ENCODE peak calls at places on chromosomes 1 and 21, in seven cellular contexts. W is naive thymus-derived CD8-positive, alpha-beta T cell; T is fibroblast of gingiva; F is astrocyte of the cerebellum; U is non-pigmented ciliary epithelial cell; S is stimulated activated CD4-positive, alpha-beta T cell treated with anti-CD3 and anti-CD28 coated beads, Interleukin-2, amount 100 ng/mL, for 24 hours; E is endothelial cell. N is an unnamed sample.

GRCh38 chr1:21607549-21608529 is 61.3 kb downstream of the RAP1GAP start:
- DNase-seq in U (peak), F (no peak), T (peak), S (peak), W (no peak), E (peak), N (peak)

GRCh38 chr1:53188099-53188498 is 8.5 kb upstream of the CPT2 start:
- DNase-seq in T (no peak), E (no peak), U (no peak), F (no peak), W (no peak), S (no peak), N (peak)

GRCh38 chr1:83791821-83792437 is 207.0 kb downstream of the TTLL7 start:
- DNase-seq in W (no peak), U (peak), F (no peak), S (no peak), T (peak), E (no peak), N (peak)

GRCh38 chr1:62426238-62426637 is 10.6 kb upstream of the USP1 start:
- DNase-seq in S (no peak), T (no peak), U (no peak), W (no peak), F (no peak), E (no peak), N (no peak)

GRCh38 chr1:89990976-89991831 is 3.7 kb upstream of the ZNF326 start:
- DNase-seq in E (no peak), F (no peak), S (no peak), U (no peak), T (no peak), W (no peak), N (no peak)

GRCh38 chr1:53641481-53642214 is 97.3 kb downstream of the GLIS1 start:
- DNase-seq in W (no peak), T (no peak), U (no peak), E (no peak), F (no peak), S (no peak), N (no peak)

GRCh38 chr1:38735651-38736161 is 123.9 kb downstream of the RRAGC start:
- DNase-seq in U (peak), W (no peak), S (no peak), F (peak), T (no peak), E (no peak), N (no peak)

GRCh38 chr1:82632164-82632563 is 831.4 kb downstream of the ADGRL2 start:
- DNase-seq in T (no peak), U (no peak), E (no peak), S (no peak), F (no peak), W (no peak), N (no peak)

GRCh38 chr1:154863702-154864174 is 6.3 kb downstream of the KCNN3 start:
- DNase-seq in E (peak), T (no peak), F (no peak), W (no peak), U (no peak), S (peak), N (peak)

GRCh38 chr21:35664683-35665082 is 395.6 kb downstream of the SETD4 start:
- DNase-seq in E (no peak), S (no peak), F (peak), U (no peak), W (no peak), T (no peak), N (no peak)

N was measured in foreskin fibroblast.